ENCODE peak calls at places on chromosomes 13 and 19, in nine cellular contexts. P is HCEC 1CT; O is A172; Q is lower leg skin; F is NCI-H1417; S is stimulated activated CD8-positive, alpha-beta memory T cell treated with anti-CD3 and anti-CD28 coated beads, Interleukin-15, amount 100 ng/mL, for 1 hour; T is PC-9; C is A549; N is uterus. E is an unnamed sample.
A peak's percentile ranks its signal among the peaks of the same experiment; 100 is the strongest.

GRCh38 chr19:934865-935422 is 9.1 kb downstream of the ARID3A start:
- DNase-seq in T (no peak), F (no peak), S (no peak), C (no peak), P (peak; percentile 60), N (peak; percentile 78), Q (peak; percentile 68), O (peak; percentile 84), E (peak; percentile 58)

GRCh38 chr19:20238025-20238623 is 71.1 kb downstream of the ZNF486 start:
- DNase-seq in O (peak; percentile 21), F (peak; percentile 68), Q (peak; percentile 76), S (peak; percentile 78), T (peak; percentile 82), N (peak; percentile 86), C (no peak), P (peak; percentile 65), E (peak; percentile 85)

GRCh38 chr19:49128545-49129237 is 9.3 kb downstream of the PPFIA3 start:
- DNase-seq in T (no peak), P (no peak), F (no peak), Q (no peak), C (no peak), S (no peak), O (no peak), N (no peak), E (no peak)

GRCh38 chr19:55080915-55081772 is 5.5 kb downstream of the EPS8L1 start:
- DNase-seq in N (peak; percentile 53), O (peak; percentile 63), F (peak; percentile 68), P (peak; percentile 34), S (peak; percentile 83), T (no peak), C (peak; percentile 77), Q (peak; percentile 84), E (peak; percentile 45)

GRCh38 chr19:36054119-36054732 is at the start of gene THAP8:
- DNase-seq in O (peak; percentile 99), N (peak; percentile 100), P (peak; percentile 99), Q (peak; percentile 100), F (peak; percentile 99), C (peak; percentile 100), S (peak; percentile 99), T (peak; percentile 94), E (peak; percentile 100)

GRCh38 chr19:52492201-52492960 is 35.1 kb upstream of the ZNF808 start:
- DNase-seq in N (peak; percentile 20), C (no peak), T (no peak), O (no peak), P (no peak), S (no peak), F (no peak), Q (no peak), E (no peak)

GRCh38 chr13:34277971-34278370 is 460.0 kb downstream of the RFC3 start:
- DNase-seq in P (no peak), N (no peak), O (no peak), T (no peak), C (no peak), S (no peak), F (no peak), Q (no peak), E (no peak)

GRCh38 chr19:55958356-55958755 is 10.7 kb downstream of the NLRP8 start:
- DNase-seq in Q (no peak), N (no peak), T (peak; percentile 61), S (no peak), F (no peak), C (no peak), O (peak; percentile 93), P (no peak), E (no peak)

GRCh38 chr19:39093761-39094160 is 9.6 kb downstream of the ACP7 start:
- DNase-seq in P (peak; percentile 78), T (no peak), S (no peak), Q (no peak), O (peak; percentile 67), F (no peak), C (no peak), N (no peak), E (no peak)

GRCh38 chr19:45306040-45306439 is 16.6 kb downstream of the CKM start:
- DNase-seq in O (no peak), C (no peak), T (no peak), P (no peak), S (no peak), F (no peak), Q (no peak), N (no peak), E (no peak)

GRCh38 chr13:37479901-37480300 is 118.7 kb downstream of the POSTN start:
- DNase-seq in N (no peak), S (no peak), Q (no peak), O (no peak), P (no peak), C (no peak), F (no peak), T (no peak), E (no peak)

GRCh38 chr19:4567584-4568071 is 8.1 kb upstream of the SEMA6B start:
- DNase-seq in Q (no peak), T (no peak), C (no peak), N (no peak), S (peak; percentile 34), F (no peak), O (peak; percentile 52), P (no peak), E (peak; percentile 74)

GRCh38 chr13:33352023-33352422 is 66.5 kb upstream of the STARD13 start:
- DNase-seq in Q (no peak), C (no peak), T (no peak), S (no peak), F (peak; percentile 51), O (no peak), N (no peak), P (no peak), E (no peak)

GRCh38 chr19:16782719-16783118 is 46.5 kb upstream of the SIN3B start:
- DNase-seq in Q (no peak), T (peak; percentile 1), P (no peak), S (no peak), C (no peak), F (no peak), O (no peak), N (no peak), E (no peak)

GRCh38 chr13:97432232-97432916 is 1.6 kb upstream of the RAP2A start:
- DNase-seq in P (no peak), F (no peak), T (no peak), O (no peak), C (no peak), S (no peak), Q (no peak), N (no peak), E (no peak)

GRCh38 chr19:11577451-11578341 is at the start of gene ACP5:
- DNase-seq in F (no peak), C (no peak), S (no peak), N (no peak), T (no peak), Q (no peak), O (peak; percentile 32), P (no peak), E (no peak)

GRCh38 chr19:47158879-47159509 is 28.4 kb downstream of the SAE1 start:
- DNase-seq in S (no peak), T (peak; percentile 49), P (peak; percentile 65), F (no peak), C (no peak), N (no peak), Q (no peak), O (peak; percentile 57), E (no peak)

GRCh38 chr19:944171-944567 is 18.3 kb downstream of the ARID3A start:
- DNase-seq in N (peak; percentile 82), Q (no peak), S (no peak), O (no peak), F (no peak), P (no peak), T (no peak), C (no peak), E (no peak)

GRCh38 chr19:10419646-10420443 is 493 bp upstream of the PDE4A start:
- DNase-seq in S (no peak), C (peak; percentile 70), O (peak; percentile 62), N (no peak), T (no peak), F (no peak), Q (no peak), P (peak; percentile 55), E (no peak)

GRCh38 chr19:49324801-49325491 is at the start of gene SLC6A16:
- DNase-seq in Q (no peak), O (no peak), N (no peak), C (no peak), P (no peak), T (no peak), F (no peak), S (no peak), E (no peak)

GRCh38 chr13:80334582-80335260 is 6.2 kb downstream of the SPRY2 start:
- DNase-seq in T (no peak), O (peak; percentile 48), N (no peak), S (no peak), F (no peak), P (peak; percentile 53), C (no peak), Q (no peak), E (no peak)

GRCh38 chr19:45852145-45852750 is 10.7 kb downstream of the SYMPK start:
- DNase-seq in N (no peak), P (no peak), S (no peak), C (no peak), Q (no peak), F (no peak), O (no peak), T (peak; percentile 19), E (no peak)

GRCh38 chr19:1318678-1319471 is 33.2 kb downstream of the EFNA2 start:
- DNase-seq in N (no peak), Q (no peak), O (no peak), S (no peak), P (no peak), F (no peak), C (no peak), T (no peak), E (no peak)

GRCh38 chr13:51246411-51247298 is 24.5 kb downstream of the FAM124A start:
- DNase-seq in S (no peak), T (no peak), N (no peak), O (no peak), F (peak; percentile 76), P (no peak), C (no peak), Q (no peak), E (no peak)

GRCh38 chr19:46970815-46971214 is 48.8 kb upstream of the NPAS1 start:
- DNase-seq in T (peak; percentile 26), N (no peak), S (no peak), C (no peak), Q (no peak), O (peak; percentile 38), P (peak; percentile 74), F (no peak), E (no peak)

GRCh38 chr19:31733591-31733990 is 384.4 kb upstream of the TSHZ3 start:
- DNase-seq in F (no peak), N (no peak), S (no peak), P (no peak), Q (no peak), C (no peak), O (no peak), T (no peak), E (no peak)

GRCh38 chr19:5308471-5309437 is 31.9 kb downstream of the PTPRS start:
- DNase-seq in P (peak; percentile 82), S (no peak), F (no peak), C (no peak), T (no peak), N (peak; percentile 76), Q (no peak), O (peak; percentile 29), E (peak; percentile 59)

GRCh38 chr19:4007021-4007835 is at the start of gene PIAS4:
- DNase-seq in N (peak; percentile 97), S (peak; percentile 78), T (peak; percentile 72), F (peak; percentile 99), O (peak; percentile 86), Q (peak; percentile 92), P (peak; percentile 91), C (peak; percentile 91), E (peak; percentile 95)

GRCh38 chr13:68099616-68100015 is 869.5 kb upstream of the PCDH9 start:
- DNase-seq in F (no peak), T (no peak), C (no peak), Q (no peak), N (no peak), P (peak; percentile 68), S (no peak), O (peak; percentile 73), E (no peak)

E was measured in tibial nerve.